ENCODE peak calls at places on chromosomes 6 and 20, in five cellular contexts. One of them, this sample, is unnamed.
A peak's percentile ranks its signal among the peaks of the same experiment; 100 is the strongest.

GRCh38 chr6:34514112-34514511 is 42.0 kb downstream of the SPDEF start:
- DNase-seq in GM13976: no peak
- DNase-seq in coronary artery: no peak
- DNase-seq in foreskin fibroblast: no peak
- DNase-seq in MCF 10A: no peak
- DNase-seq in this sample: no peak

GRCh38 chr6:1475169-1475568 is 85.8 kb downstream of the FOXF2 start:
- DNase-seq in GM13976: no peak
- DNase-seq in coronary artery: no peak
- DNase-seq in foreskin fibroblast: no peak
- DNase-seq in MCF 10A: no peak
- DNase-seq in this sample: no peak

GRCh38 chr6:96907498-96907897 is 9.8 kb upstream of the NDUFAF4 start:
- DNase-seq in GM13976: no peak
- DNase-seq in coronary artery: no peak
- DNase-seq in foreskin fibroblast: peak; percentile 17
- DNase-seq in MCF 10A: no peak
- DNase-seq in this sample: no peak

GRCh38 chr6:136011475-136011874 is 160.0 kb downstream of the PDE7B start:
- DNase-seq in GM13976: no peak
- DNase-seq in coronary artery: no peak
- DNase-seq in foreskin fibroblast: no peak
- DNase-seq in MCF 10A: peak; percentile 29
- DNase-seq in this sample: no peak

GRCh38 chr20:540391-541201 is 3.0 kb downstream of the CSNK2A1 start:
- DNase-seq in GM13976: no peak
- DNase-seq in coronary artery: no peak
- DNase-seq in foreskin fibroblast: no peak
- DNase-seq in MCF 10A: no peak
- DNase-seq in this sample: no peak

GRCh38 chr6:14046476-14047068 is 71.0 kb upstream of the CD83 start:
- DNase-seq in GM13976: peak; percentile 73
- DNase-seq in coronary artery: no peak
- DNase-seq in foreskin fibroblast: peak; percentile 20
- DNase-seq in MCF 10A: peak; percentile 62
- DNase-seq in this sample: no peak

GRCh38 chr6:140956567-140957306 is 1176.0 kb upstream of the GJE1 start:
- DNase-seq in GM13976: no peak
- DNase-seq in coronary artery: no peak
- DNase-seq in foreskin fibroblast: peak; percentile 50
- DNase-seq in MCF 10A: no peak
- DNase-seq in this sample: no peak

GRCh38 chr6:69233195-69233524 is 563.6 kb downstream of the LMBRD1 start:
- DNase-seq in GM13976: peak; percentile 4
- DNase-seq in coronary artery: no peak
- DNase-seq in foreskin fibroblast: no peak
- DNase-seq in MCF 10A: no peak
- DNase-seq in this sample: no peak

GRCh38 chr6:116403205-116403604 is 32.5 kb downstream of the DSE start:
- DNase-seq in GM13976: no peak
- DNase-seq in coronary artery: no peak
- DNase-seq in foreskin fibroblast: no peak
- DNase-seq in MCF 10A: no peak
- DNase-seq in this sample: no peak

GRCh38 chr6:44730771-44731391 is 343.4 kb downstream of the CDC5L start:
- DNase-seq in GM13976: no peak
- DNase-seq in coronary artery: peak; percentile 53
- DNase-seq in foreskin fibroblast: peak; percentile 45
- DNase-seq in MCF 10A: no peak
- DNase-seq in this sample: peak; percentile 64

GRCh38 chr20:25084616-25085187 is 2.8 kb upstream of the VSX1 start:
- DNase-seq in GM13976: no peak
- DNase-seq in coronary artery: peak; percentile 70
- DNase-seq in foreskin fibroblast: no peak
- DNase-seq in MCF 10A: no peak
- DNase-seq in this sample: peak; percentile 76

GRCh38 chr6:4943716-4944115 is 60.1 kb downstream of the RPP40 start:
- DNase-seq in GM13976: no peak
- DNase-seq in coronary artery: no peak
- DNase-seq in foreskin fibroblast: no peak
- DNase-seq in MCF 10A: peak; percentile 43
- DNase-seq in this sample: no peak

GRCh38 chr6:110140650-110141049 is 38.8 kb downstream of the WASF1 start:
- DNase-seq in GM13976: no peak
- DNase-seq in coronary artery: no peak
- DNase-seq in foreskin fibroblast: peak; percentile 32
- DNase-seq in MCF 10A: peak; percentile 64
- DNase-seq in this sample: no peak

GRCh38 chr6:116381000-116381399 is 10.3 kb downstream of the DSE start:
- DNase-seq in GM13976: no peak
- DNase-seq in coronary artery: no peak
- DNase-seq in foreskin fibroblast: no peak
- DNase-seq in MCF 10A: peak; percentile 74
- DNase-seq in this sample: no peak

GRCh38 chr6:7818480-7819165 is 92.0 kb downstream of the TXNDC5 start:
- DNase-seq in GM13976: no peak
- DNase-seq in coronary artery: no peak
- DNase-seq in foreskin fibroblast: no peak
- DNase-seq in MCF 10A: no peak
- DNase-seq in this sample: no peak

GRCh38 chr6:38176797-38177751 is 357.5 kb downstream of the ZFAND3 start:
- DNase-seq in GM13976: no peak
- DNase-seq in coronary artery: no peak
- DNase-seq in foreskin fibroblast: no peak
- DNase-seq in MCF 10A: no peak
- DNase-seq in this sample: no peak

GRCh38 chr20:62751551-62752150 is 43.0 kb downstream of the NTSR1 start:
- DNase-seq in GM13976: no peak
- DNase-seq in coronary artery: no peak
- DNase-seq in foreskin fibroblast: no peak
- DNase-seq in MCF 10A: no peak
- DNase-seq in this sample: no peak

GRCh38 chr6:142842423-142843261 is 102.3 kb downstream of the HIVEP2 start:
- DNase-seq in GM13976: peak; percentile 31
- DNase-seq in coronary artery: no peak
- DNase-seq in foreskin fibroblast: no peak
- DNase-seq in MCF 10A: peak; percentile 58
- DNase-seq in this sample: no peak

GRCh38 chr6:163572612-163573011 is 158.1 kb downstream of the QKI start:
- DNase-seq in GM13976: no peak
- DNase-seq in coronary artery: no peak
- DNase-seq in foreskin fibroblast: no peak
- DNase-seq in MCF 10A: no peak
- DNase-seq in this sample: no peak

GRCh38 chr6:52285174-52286068 is 879 bp upstream of the MCM3 start:
- DNase-seq in GM13976: no peak
- DNase-seq in coronary artery: no peak
- DNase-seq in foreskin fibroblast: peak; percentile 31
- DNase-seq in MCF 10A: peak; percentile 7
- DNase-seq in this sample: no peak
- TF ChIP-seq CTCF in GM13976: no peak
- TF ChIP-seq CTCF in coronary artery: no peak
- TF ChIP-seq CTCF in foreskin fibroblast: no peak
- TF ChIP-seq CTCF in MCF 10A: peak; percentile 25
- TF ChIP-seq CTCF in this sample: peak; percentile 26

DNA sequence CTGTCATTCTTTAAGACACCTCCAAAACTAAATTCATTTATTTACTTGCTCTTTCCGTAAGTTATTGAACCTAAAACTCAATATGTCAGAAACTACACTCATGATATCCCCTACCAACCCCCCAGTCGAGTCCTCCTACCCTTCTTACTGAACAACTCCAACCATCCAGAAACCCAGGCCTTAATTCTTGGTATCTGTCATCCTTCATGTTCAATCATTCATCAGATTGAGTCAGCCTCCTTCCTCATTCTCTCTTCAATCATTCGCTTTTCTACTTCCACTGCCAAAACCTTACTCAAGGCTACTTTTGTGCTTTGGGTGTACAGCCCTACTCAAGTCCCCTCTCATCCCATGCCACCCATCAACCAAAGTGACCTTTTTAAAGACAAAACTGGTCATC is 95.7 kb downstream of the SMLR1 start:
- DNase-seq in GM13976: no peak
- DNase-seq in coronary artery: no peak
- DNase-seq in foreskin fibroblast: no peak
- DNase-seq in MCF 10A: no peak
- DNase-seq in this sample: no peak
- TF ChIP-seq CTCF in GM13976: no peak
- TF ChIP-seq CTCF in coronary artery: no peak
- TF ChIP-seq CTCF in foreskin fibroblast: no peak
- TF ChIP-seq CTCF in MCF 10A: no peak
- TF ChIP-seq CTCF in this sample: no peak

DNA sequence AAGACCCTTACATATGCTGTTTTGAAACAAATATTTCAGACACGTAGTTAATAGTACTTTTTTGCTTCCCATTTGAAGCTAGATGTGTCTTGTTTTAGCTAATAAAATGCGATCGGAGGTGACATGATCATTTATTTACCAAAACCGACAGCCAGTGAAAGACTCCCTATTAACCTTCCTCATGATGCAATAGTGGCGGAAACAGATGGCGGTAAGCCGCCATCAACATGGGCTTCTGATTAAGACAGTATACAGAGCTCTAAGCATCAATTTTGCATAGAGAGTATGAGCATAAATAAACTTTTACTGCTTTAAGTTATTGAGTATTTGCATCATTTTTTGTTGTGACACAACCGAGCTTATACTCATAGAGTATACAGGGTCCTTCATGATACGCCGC is 1282.4 kb upstream of the ADGRB3 start:
- DNase-seq in GM13976: no peak
- DNase-seq in coronary artery: no peak
- DNase-seq in foreskin fibroblast: no peak
- DNase-seq in MCF 10A: no peak
- DNase-seq in this sample: no peak
- TF ChIP-seq CTCF in GM13976: no peak
- TF ChIP-seq CTCF in coronary artery: no peak
- TF ChIP-seq CTCF in foreskin fibroblast: no peak
- TF ChIP-seq CTCF in MCF 10A: no peak
- TF ChIP-seq CTCF in this sample: no peak

GRCh38 chr6:12369781-12370262 is 79.7 kb downstream of the EDN1 start:
- DNase-seq in GM13976: no peak
- DNase-seq in coronary artery: no peak
- DNase-seq in foreskin fibroblast: no peak
- DNase-seq in MCF 10A: peak; percentile 93
- DNase-seq in this sample: no peak
- TF ChIP-seq CTCF in GM13976: no peak
- TF ChIP-seq CTCF in coronary artery: no peak
- TF ChIP-seq CTCF in foreskin fibroblast: no peak
- TF ChIP-seq CTCF in MCF 10A: no peak
- TF ChIP-seq CTCF in this sample: no peak

GRCh38 chr6:157034433-157035230 is 257.5 kb downstream of the ARID1B start:
- DNase-seq in GM13976: peak; percentile 44
- DNase-seq in coronary artery: no peak
- DNase-seq in foreskin fibroblast: no peak
- DNase-seq in MCF 10A: peak; percentile 69
- DNase-seq in this sample: no peak
- TF ChIP-seq CTCF in GM13976: peak; percentile 43
- TF ChIP-seq CTCF in coronary artery: no peak
- TF ChIP-seq CTCF in foreskin fibroblast: peak; percentile 58
- TF ChIP-seq CTCF in MCF 10A: peak; percentile 42
- TF ChIP-seq CTCF in this sample: peak; percentile 74

This sample was measured in osteocyte.